ENCODE peak calls at places on chromosomes 11 and 22, in six cellular contexts. X is cardiac fibroblast, P is neural crest cell, T is brain microvascular endothelial cell, M is PC-9, A is astrocyte of the spinal cord. F is an unnamed sample.

GRCh38 chr11:113937918-113938317 is 33.3 kb downstream of the HTR3B start:
- DNase-seq in X (no peak), P (no peak), T (no peak), M (no peak), A (no peak), F (no peak)

GRCh38 chr22:39089928-39090327 is 7.1 kb upstream of the APOBEC3H start:
- DNase-seq in X (no peak), P (no peak), T (no peak), M (no peak), A (no peak), F (no peak)

GRCh38 chr11:115234794-115235193 is 269.4 kb downstream of the CADM1 start:
- DNase-seq in X (no peak), P (no peak), T (no peak), M (no peak), A (no peak), F (no peak)

GRCh38 chr11:31641477-31642062 is 132.0 kb downstream of the ELP4 start:
- DNase-seq in X (peak; percentile 51), P (peak; percentile 40), T (no peak), M (peak; percentile 22), A (peak; percentile 44), F (peak; percentile 51)

GRCh38 chr11:2932850-2933251 is 3.6 kb upstream of the PHLDA2 start:
- DNase-seq in X (no peak), P (no peak), T (peak; percentile 61), M (peak; percentile 52), A (peak; percentile 81), F (no peak)

GRCh38 chr11:33040127-33040861 is 922 bp downstream of the TCP11L1 start:
- DNase-seq in X (no peak), P (no peak), T (no peak), M (no peak), A (no peak), F (no peak)

GRCh38 chr11:78168539-78169477 is 19.6 kb downstream of the KCTD21 start:
- DNase-seq in X (peak; percentile 98), P (no peak), T (peak; percentile 96), M (no peak), A (peak; percentile 88), F (no peak)

GRCh38 chr11:18802381-18803257 is 11.0 kb upstream of the PTPN5 start:
- DNase-seq in X (peak; percentile 84), P (peak; percentile 62), T (peak; percentile 78), M (peak; percentile 51), A (peak; percentile 70), F (peak; percentile 59)

GRCh38 chr11:16295592-16295991 is 60.8 kb downstream of the SOX6 start:
- DNase-seq in X (no peak), P (no peak), T (no peak), M (no peak), A (no peak), F (no peak)

GRCh38 chr11:133698654-133699053 is 146.7 kb downstream of the SPATA19 start:
- DNase-seq in X (no peak), P (no peak), T (no peak), M (no peak), A (no peak), F (no peak)

GRCh38 chr11:1298695-1299492 is 10.5 kb downstream of the TOLLIP start:
- DNase-seq in X (peak; percentile 83), P (no peak), T (no peak), M (peak; percentile 66), A (no peak), F (peak; percentile 37)

GRCh38 chr11:68890490-68891231 is 13.0 kb downstream of the MRPL21 start:
- DNase-seq in X (peak; percentile 79), P (no peak), T (peak; percentile 94), M (no peak), A (peak; percentile 97), F (no peak)

GRCh38 chr11:1163321-1163910 is 5.7 kb downstream of the MUC5AC start:
- DNase-seq in X (no peak), P (no peak), T (no peak), M (no peak), A (no peak), F (no peak)

GRCh38 chr22:17267661-17268330 is 48.6 kb upstream of the ADA2 start:
- DNase-seq in X (no peak), P (no peak), T (no peak), M (no peak), A (no peak), F (no peak)

GRCh38 chr11:5280582-5281102 is 10.9 kb upstream of the HBE1 start:
- DNase-seq in X (peak; percentile 96), P (no peak), T (peak; percentile 100), M (peak; percentile 71), A (peak; percentile 99), F (peak; percentile 6)

GRCh38 chr11:112620621-112621394 is 340.4 kb upstream of the NCAM1 start:
- DNase-seq in X (no peak), P (no peak), T (no peak), M (peak; percentile 45), A (peak; percentile 22), F (no peak)

GRCh38 chr11:2868604-2869526 is 16.7 kb downstream of the CDKN1C start:
- DNase-seq in X (no peak), P (no peak), T (no peak), M (no peak), A (no peak), F (no peak)

GRCh38 chr22:42992886-42993479 is 22.0 kb downstream of the PACSIN2 start:
- DNase-seq in X (no peak), P (no peak), T (no peak), M (no peak), A (no peak), F (no peak)

GRCh38 chr11:9601041-9601875 is 27.8 kb downstream of the WEE1 start:
- DNase-seq in X (peak; percentile 81), P (no peak), T (peak; percentile 95), M (peak; percentile 53), A (peak; percentile 85), F (no peak)

GRCh38 chr22:37331811-37332536 is 49.7 kb downstream of the CYTH4 start:
- DNase-seq in X (no peak), P (no peak), T (no peak), M (no peak), A (no peak), F (no peak)

GRCh38 chr11:74725701-74726100 is 5.5 kb downstream of the CHRDL2 start:
- DNase-seq in X (no peak), P (no peak), T (no peak), M (no peak), A (peak; percentile 22), F (no peak)

GRCh38 chr11:96257972-96258951 is 84.7 kb downstream of the MAML2 start:
- DNase-seq in X (no peak), P (no peak), T (no peak), M (no peak), A (peak; percentile 54), F (no peak)

GRCh38 chr11:116650052-116650451 is 122.7 kb downstream of the BUD13 start:
- DNase-seq in X (no peak), P (no peak), T (no peak), M (no peak), A (no peak), F (no peak)

GRCh38 chr11:43738600-43739409 is 58.3 kb downstream of the HSD17B12 start:
- DNase-seq in X (peak; percentile 89), P (no peak), T (peak; percentile 78), M (peak; percentile 73), A (peak; percentile 78), F (no peak)

GRCh38 chr11:134100171-134100570 is 31.3 kb downstream of the JAM3 start:
- DNase-seq in X (no peak), P (no peak), T (no peak), M (no peak), A (no peak), F (no peak)

GRCh38 chr22:31574015-31574670 is 77.8 kb downstream of the SFI1 start:
- DNase-seq in X (peak; percentile 89), P (no peak), T (no peak), M (no peak), A (no peak), F (no peak)

GRCh38 chr22:31575190-31575589 is 78.9 kb downstream of the SFI1 start:
- DNase-seq in X (no peak), P (no peak), T (no peak), M (no peak), A (no peak), F (no peak)

GRCh38 chr22:31579835-31580242 is 82.2 kb downstream of the PISD start:
- DNase-seq in X (no peak), P (no peak), T (no peak), M (no peak), A (peak; percentile 49), F (no peak)

GRCh38 chr22:31577711-31578110 is 81.4 kb downstream of the SFI1 start:
- DNase-seq in X (no peak), P (no peak), T (no peak), M (no peak), A (no peak), F (no peak)

DNA sequence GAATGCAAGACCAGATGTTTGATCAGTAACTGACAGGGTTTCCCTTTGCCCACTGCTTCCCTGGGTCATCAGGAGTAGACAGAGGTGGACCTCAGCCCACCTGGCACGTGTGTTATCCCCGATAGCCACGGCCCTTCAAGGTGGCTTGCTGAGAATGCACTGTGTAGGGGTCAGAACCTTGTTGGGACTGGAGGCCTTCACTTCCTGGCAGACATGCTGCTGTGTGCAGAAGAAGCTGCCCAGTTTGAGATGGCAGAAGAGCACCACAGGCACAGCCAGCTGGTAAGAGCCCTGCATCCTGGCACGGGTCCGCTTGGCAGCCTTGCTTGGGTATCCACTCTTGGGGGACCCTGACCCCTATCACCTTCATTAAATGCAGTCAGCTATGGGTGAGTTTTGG is 81.8 kb downstream of the SFI1 start:
- DNase-seq in X (no peak), P (no peak), T (no peak), M (no peak), A (no peak), F (no peak)
- TF ChIP-seq CTCF in X (no peak), P (no peak), T (no peak), M (no peak), A (no peak), F (no peak)

GRCh38 chr11:46121724-46122477 is 647 bp upstream of the PHF21A start:
- DNase-seq in X (peak; percentile 97), P (peak; percentile 64), T (peak; percentile 74), M (peak; percentile 74), A (peak; percentile 93), F (peak; percentile 82)
- TF ChIP-seq CTCF in X (no peak), P (no peak), T (no peak), M (no peak), A (no peak), F (no peak)

DNA sequence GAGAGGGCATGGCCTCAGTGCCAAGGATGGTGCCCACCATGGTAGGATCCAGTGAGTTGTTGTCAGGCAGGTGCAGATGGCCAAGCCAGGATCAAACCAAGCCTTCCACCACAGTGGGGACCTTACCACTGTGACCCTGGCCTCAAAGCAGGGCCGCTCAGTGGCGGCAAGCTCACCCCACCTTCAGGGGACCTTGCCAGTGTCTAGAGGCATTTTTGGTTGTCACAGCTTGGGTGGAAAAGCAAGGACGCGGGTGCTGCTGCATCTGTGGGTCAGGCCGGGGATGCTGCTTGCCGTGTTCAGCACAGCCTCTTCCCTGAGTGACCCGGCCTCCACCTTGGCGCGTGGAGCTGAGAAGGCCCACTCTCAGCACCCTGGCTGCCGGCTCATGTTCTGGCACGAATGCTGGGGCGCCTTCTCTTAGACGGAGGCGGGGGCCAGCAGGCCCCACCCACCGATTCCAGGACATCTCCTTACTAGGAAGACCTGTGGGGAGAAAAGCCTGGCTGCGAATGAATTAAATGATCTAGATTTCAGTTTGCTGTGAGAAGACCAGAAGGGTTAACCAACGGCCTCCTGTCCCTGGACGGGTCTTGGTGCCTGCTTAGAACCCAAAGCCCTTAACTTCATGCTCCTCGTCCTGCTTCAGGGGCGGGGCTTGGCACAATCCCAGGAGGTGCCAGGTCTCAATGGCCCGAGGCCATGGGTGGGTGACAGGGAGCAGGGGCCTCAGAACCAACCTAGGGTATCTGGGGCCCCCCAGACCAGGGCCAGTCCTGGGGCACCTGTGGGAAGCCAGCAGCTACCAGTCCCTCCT is 18.9 kb downstream of the TRMU start:
- DNase-seq in X (no peak), P (no peak), T (no peak), M (no peak), A (no peak), F (no peak)
- TF ChIP-seq CTCF in X (no peak), P (no peak), T (no peak), M (no peak), A (no peak), F (no peak)

GRCh38 chr22:44369241-44369652 is 56.5 kb upstream of the SHISAL1 start:
- DNase-seq in X (no peak), P (no peak), T (no peak), M (no peak), A (no peak), F (no peak)
- TF ChIP-seq CTCF in X (peak; percentile 20), P (peak; percentile 38), T (peak; percentile 33), M (peak; percentile 34), A (peak; percentile 48), F (no peak)